ENCODE peak calls at places on chromosomes 4 and X, in eight cellular contexts. T, S, D, U, I, Y, A and Q are unnamed samples.

GRCh38 chr4:152831416-152831815 is 51.7 kb downstream of the ARFIP1 start:
- DNase-seq in T (no peak), S (no peak), D (no peak), U (no peak), I (no peak), Y (no peak), A (no peak), Q (no peak)

GRCh38 chrX:102711872-102712215 is 404 bp upstream of the GPRASP2 start:
- DNase-seq in T (no peak), S (no peak), D (no peak), U (no peak), I (no peak), Y (no peak), A (no peak), Q (no peak)

GRCh38 chrX:19085975-19086772 is 36.1 kb downstream of the ADGRG2 start:
- DNase-seq in T (no peak), S (no peak), D (no peak), U (no peak), I (no peak), Y (no peak), A (no peak), Q (no peak)

GRCh38 chr4:76546282-76547166 is 111.5 kb downstream of the SHROOM3 start:
- DNase-seq in T (no peak), S (no peak), D (no peak), U (peak), I (no peak), Y (no peak), A (peak), Q (no peak)

GRCh38 chr4:13653356-13653755 is 25.8 kb upstream of the BOD1L1 start:
- DNase-seq in T (no peak), S (no peak), D (no peak), U (no peak), I (no peak), Y (no peak), A (no peak), Q (no peak)

GRCh38 chr4:89708903-89709361 is 128.0 kb downstream of the SNCA start:
- DNase-seq in T (no peak), S (peak), D (no peak), U (no peak), I (no peak), Y (no peak), A (no peak), Q (no peak)

GRCh38 chrX:137747231-137747630 is 181.3 kb downstream of the ZIC3 start:
- DNase-seq in T (no peak), S (no peak), D (no peak), U (no peak), I (no peak), Y (no peak), A (no peak), Q (no peak)

GRCh38 chr4:82642321-82642720 is 80.5 kb upstream of the TMEM150C start:
- DNase-seq in T (no peak), S (no peak), D (no peak), U (no peak), I (no peak), Y (no peak), A (no peak), Q (no peak)

GRCh38 chr4:121226362-121226761 is 62.2 kb upstream of the TNIP3 start:
- DNase-seq in T (no peak), S (no peak), D (no peak), U (no peak), I (no peak), Y (no peak), A (peak), Q (no peak)

GRCh38 chr4:176498857-176499256 is 179.1 kb downstream of the SPCS3 start:
- DNase-seq in T (no peak), S (no peak), D (no peak), U (no peak), I (no peak), Y (no peak), A (no peak), Q (no peak)

GRCh38 chr4:187424636-187425035 is 570.9 kb upstream of the ZFP42 start:
- DNase-seq in T (no peak), S (no peak), D (no peak), U (no peak), I (no peak), Y (no peak), A (no peak), Q (no peak)

GRCh38 chrX:7027071-7027470 is 120.4 kb upstream of the STS start:
- DNase-seq in T (no peak), S (no peak), D (no peak), U (no peak), I (no peak), Y (no peak), A (no peak), Q (no peak)

GRCh38 chr4:160353548-160353947 is 1250.7 kb downstream of the RAPGEF2 start:
- DNase-seq in T (no peak), S (no peak), D (no peak), U (no peak), I (no peak), Y (no peak), A (peak), Q (no peak)

GRCh38 chr4:128854433-128854832 is 44.9 kb downstream of the JADE1 start:
- DNase-seq in T (no peak), S (no peak), D (no peak), U (no peak), I (no peak), Y (no peak), A (no peak), Q (no peak)

GRCh38 chrX:136626237-136626636 is 21.7 kb upstream of the CD40LG start:
- DNase-seq in T (no peak), S (no peak), D (no peak), U (no peak), I (no peak), Y (no peak), A (no peak), Q (no peak)

GRCh38 chr4:3372933-3373465 is 68.8 kb upstream of the HGFAC start:
- DNase-seq in T (no peak), S (peak), D (no peak), U (no peak), I (peak), Y (no peak), A (no peak), Q (no peak)

GRCh38 chrX:47156611-47157520 is 11.8 kb downstream of the RBM10 start:
- DNase-seq in T (no peak), S (no peak), D (no peak), U (no peak), I (no peak), Y (no peak), A (no peak), Q (no peak)

GRCh38 chrX:85109235-85109634 is 105.6 kb downstream of the APOOL start:
- DNase-seq in T (no peak), S (no peak), D (no peak), U (no peak), I (no peak), Y (peak), A (peak), Q (peak)

GRCh38 chr4:76696109-76696508 is 201.8 kb downstream of the SOWAHB start:
- DNase-seq in T (no peak), S (no peak), D (no peak), U (no peak), I (no peak), Y (peak), A (no peak), Q (peak)

GRCh38 chrX:57595381-57595811 is 3.6 kb downstream of the ZXDB start:
- DNase-seq in T (no peak), S (no peak), D (no peak), U (no peak), I (no peak), Y (no peak), A (peak), Q (no peak)

GRCh38 chr4:98510340-98510739 is 148.1 kb downstream of the TSPAN5 start:
- DNase-seq in T (no peak), S (no peak), D (no peak), U (no peak), I (no peak), Y (no peak), A (no peak), Q (no peak)

GRCh38 chr4:108531461-108531860 is 88.9 kb upstream of the RPL34 start:
- DNase-seq in T (no peak), S (no peak), D (no peak), U (no peak), I (no peak), Y (no peak), A (no peak), Q (no peak)

GRCh38 chr4:121582296-121582695 is 114.5 kb downstream of the ANXA5 start:
- DNase-seq in T (no peak), S (no peak), D (no peak), U (no peak), I (no peak), Y (no peak), A (peak), Q (no peak)

GRCh38 chr4:80610845-80611244 is 275.3 kb downstream of the CFAP299 start:
- DNase-seq in T (no peak), S (no peak), D (peak), U (peak), I (no peak), Y (no peak), A (no peak), Q (no peak)

GRCh38 chr4:119210760-119211159 is 1.8 kb upstream of the USP53 start:
- DNase-seq in T (no peak), S (no peak), D (no peak), U (no peak), I (no peak), Y (no peak), A (no peak), Q (no peak)

GRCh38 chrX:155864655-155865054 is 16.5 kb upstream of the VAMP7 start:
- DNase-seq in T (no peak), S (no peak), D (no peak), U (no peak), I (no peak), Y (peak), A (peak), Q (no peak)

GRCh38 chrX:106649523-106650428 is 38.0 kb downstream of the RADX start:
- DNase-seq in T (no peak), S (no peak), D (no peak), U (no peak), I (no peak), Y (no peak), A (no peak), Q (no peak)

GRCh38 chr4:77286906-77287305 is 129.9 kb downstream of the CCNG2 start:
- DNase-seq in T (no peak), S (no peak), D (no peak), U (no peak), I (no peak), Y (no peak), A (no peak), Q (no peak)

GRCh38 chr4:79213040-79213439 is 112.8 kb downstream of the NAA11 start:
- DNase-seq in T (no peak), S (no peak), D (no peak), U (no peak), I (no peak), Y (no peak), A (no peak), Q (no peak)

GRCh38 chrX:37658352-37659030 is 27.1 kb upstream of the XK start:
- DNase-seq in T (no peak), S (no peak), D (no peak), U (no peak), I (no peak), Y (no peak), A (no peak), Q (no peak)